ENCODE peak calls at places on chromosomes 1 and 21, in eight cellular contexts. X, S, L, W, K, B, Y and G are unnamed samples.

GRCh38 chr1:178921499-178921898 is 50.6 kb upstream of the ANGPTL1 start:
- DNase-seq in Y (no peak), W (peak), L (no peak), X (no peak), B (no peak), S (no peak), K (no peak), G (no peak)

GRCh38 chr1:206074839-206075238 is 21.9 kb downstream of the RHEX start:
- DNase-seq in B (no peak), X (no peak), L (no peak), K (no peak), W (peak), S (no peak), Y (no peak), G (no peak)

GRCh38 chr21:35987475-35987874 is 72.9 kb downstream of the SETD4 start:
- DNase-seq in W (no peak), Y (no peak), X (no peak), S (no peak), K (no peak), L (no peak), B (no peak), G (no peak)

GRCh38 chr1:178881950-178882349 is 11.1 kb upstream of the ANGPTL1 start:
- DNase-seq in X (no peak), L (no peak), Y (no peak), B (no peak), K (no peak), S (no peak), W (no peak), G (no peak)

GRCh38 chr1:185775505-185775904 is 41.3 kb downstream of the HMCN1 start:
- DNase-seq in L (no peak), Y (no peak), X (no peak), S (no peak), K (no peak), B (no peak), W (no peak), G (no peak)

GRCh38 chr1:36731226-36732037 is 248.7 kb upstream of the CSF3R start:
- DNase-seq in S (no peak), B (no peak), L (no peak), Y (no peak), W (peak), K (no peak), X (peak), G (no peak)

GRCh38 chr1:206554201-206554600 is 46.9 kb downstream of the RASSF5 start:
- DNase-seq in W (no peak), X (no peak), Y (no peak), K (no peak), B (no peak), S (no peak), L (no peak), G (no peak)

GRCh38 chr1:79929356-79929755 is 922.8 kb upstream of the ADGRL4 start:
- DNase-seq in X (no peak), W (no peak), K (no peak), S (no peak), B (peak), Y (no peak), L (no peak), G (no peak)

GRCh38 chr1:41245659-41246058 is 3.6 kb upstream of the SCMH1 start:
- DNase-seq in Y (no peak), B (no peak), X (no peak), K (no peak), S (no peak), W (no peak), L (no peak), G (no peak)

GRCh38 chr1:169483500-169483966 is 2.2 kb downstream of the SLC19A2 start:
- DNase-seq in W (no peak), S (no peak), B (no peak), X (no peak), K (no peak), L (no peak), Y (no peak), G (no peak)

GRCh38 chr1:90274376-90274775 is 279.5 kb downstream of the ZNF326 start:
- DNase-seq in L (no peak), K (no peak), Y (no peak), W (no peak), B (no peak), X (no peak), S (no peak), G (no peak)

GRCh38 chr1:67522001-67522441 is 91.8 kb upstream of the SERBP1 start:
- DNase-seq in Y (no peak), W (no peak), X (no peak), S (no peak), K (no peak), B (no peak), L (no peak), G (no peak)

GRCh38 chr1:7594002-7594713 is 176.9 kb upstream of the VAMP3 start:
- DNase-seq in Y (no peak), L (no peak), B (no peak), K (no peak), W (no peak), S (no peak), X (no peak), G (no peak)

GRCh38 chr1:151773698-151774097 is 10.4 kb upstream of the MRPL9 start:
- DNase-seq in K (no peak), B (peak), S (no peak), X (no peak), W (no peak), Y (no peak), L (no peak), G (no peak)

GRCh38 chr1:165924096-165924495 is 96.7 kb downstream of the UCK2 start:
- DNase-seq in S (no peak), Y (no peak), X (no peak), K (no peak), W (no peak), L (no peak), B (no peak), G (no peak)

GRCh38 chr1:14866841-14867626 is 268.5 kb downstream of the KAZN start:
- DNase-seq in K (no peak), L (no peak), B (no peak), S (no peak), X (no peak), Y (no peak), W (peak), G (no peak)

GRCh38 chr1:69103705-69104385 is 463.9 kb upstream of the LRRC7 start:
- DNase-seq in Y (no peak), B (no peak), K (no peak), L (no peak), W (no peak), S (no peak), X (no peak), G (no peak)